ENCODE peak calls at places on chromosomes 13 and 19, in six cellular contexts. T is breast epithelium, R is H1, V is A549, S is HCT116, P is heart left ventricle. L is an unnamed sample.

GRCh38 chr19:50025794-50026549 is at the start of gene ZNF473:
- DNase-seq in T (peak), R (peak), P (peak), S (no peak), V (peak), L (peak)

GRCh38 chr19:31296741-31297390 is 52.4 kb downstream of the TSHZ3 start:
- DNase-seq in V (no peak), P (no peak), S (no peak), T (no peak), R (no peak), L (no peak)

GRCh38 chr13:30846311-30846710 is 59.8 kb upstream of the MEDAG start:
- DNase-seq in T (no peak), P (no peak), S (no peak), V (no peak), R (no peak), L (no peak)

GRCh38 chr13:74210693-74211393 is 76.6 kb upstream of the KLF12 start:
- DNase-seq in T (no peak), P (peak), R (no peak), V (peak), S (no peak), L (no peak)

GRCh38 chr19:13476071-13476470 is 30.2 kb downstream of the CACNA1A start:
- DNase-seq in S (no peak), P (no peak), R (no peak), V (no peak), T (no peak), L (no peak)

GRCh38 chr13:45068036-45069001 is 52.0 kb upstream of the GTF2F2 start:
- DNase-seq in V (no peak), T (no peak), P (no peak), S (no peak), R (no peak), L (no peak)

GRCh38 chr13:80030491-80030890 is 310.4 kb downstream of the SPRY2 start:
- DNase-seq in P (no peak), R (peak), T (no peak), S (peak), V (peak), L (no peak)

GRCh38 chr13:110132178-110132975 is 174.6 kb downstream of the COL4A1 start:
- DNase-seq in P (no peak), V (no peak), S (no peak), R (no peak), T (no peak), L (peak)

GRCh38 chr19:38759590-38760003 is 13.7 kb downstream of the LGALS7 start:
- DNase-seq in S (no peak), R (no peak), V (no peak), P (no peak), T (peak), L (no peak)

GRCh38 chr13:92963029-92963428 is 263.6 kb upstream of the GPC6 start:
- DNase-seq in R (no peak), V (no peak), S (no peak), T (no peak), P (no peak), L (no peak)

GRCh38 chr19:10683582-10683981 is 17.7 kb upstream of the QTRT1 start:
- DNase-seq in P (no peak), V (no peak), S (no peak), T (no peak), R (no peak), L (no peak)

GRCh38 chr13:23751195-23751594 is 138.0 kb downstream of the MIPEP start:
- DNase-seq in S (no peak), R (no peak), V (peak), T (no peak), P (no peak), L (no peak)

GRCh38 chr19:32202244-32202643 is 143.2 kb upstream of the ZNF507 start:
- DNase-seq in P (no peak), T (no peak), S (no peak), R (no peak), V (no peak), L (no peak)

GRCh38 chr13:46629811-46630413 is 76.9 kb downstream of the LRCH1 start:
- DNase-seq in P (no peak), S (no peak), V (no peak), T (no peak), R (no peak), L (no peak)

GRCh38 chr13:81171065-81171647 is 830.2 kb upstream of the SPRY2 start:
- DNase-seq in V (peak), S (peak), R (no peak), T (no peak), P (no peak), L (no peak)

GRCh38 chr19:51093510-51094345 is 11.0 kb upstream of the KLK14 start:
- DNase-seq in R (no peak), V (no peak), T (no peak), S (no peak), P (no peak), L (no peak)

GRCh38 chr13:39023316-39023715 is 14.6 kb downstream of the PROSER1 start:
- DNase-seq in P (no peak), R (no peak), V (no peak), T (no peak), S (no peak), L (no peak)

GRCh38 chr19:46442808-46443450 is 14.2 kb upstream of the PNMA8C start:
- DNase-seq in S (no peak), V (peak), P (no peak), R (no peak), T (no peak), L (no peak)

GRCh38 chr19:12670159-12670928 is 3.7 kb downstream of the WDR83 start:
- DNase-seq in R (no peak), P (no peak), T (no peak), S (no peak), V (no peak), L (no peak)

GRCh38 chr13:66009241-66009640 is 1220.9 kb downstream of the PCDH9 start:
- DNase-seq in R (no peak), T (no peak), P (no peak), S (no peak), V (no peak), L (no peak)

GRCh38 chr13:113954046-113954841 is 19.6 kb downstream of the C13orf46 start:
- DNase-seq in V (no peak), T (no peak), R (no peak), S (no peak), P (no peak), L (no peak)

GRCh38 chr13:79682164-79682563 is 201.2 kb downstream of the NDFIP2 start:
- DNase-seq in V (no peak), S (no peak), P (no peak), T (no peak), R (no peak), L (no peak)

GRCh38 chr13:75458696-75459422 is 23.1 kb downstream of the TBC1D4 start:
- DNase-seq in T (peak), R (no peak), P (peak), V (no peak), S (no peak), L (no peak)

GRCh38 chr13:106561551-106562170 is 6.3 kb downstream of the ARGLU1 start:
- DNase-seq in V (no peak), T (no peak), S (no peak), R (no peak), P (no peak), L (no peak)

GRCh38 chr13:70170689-70171088 is 62.4 kb upstream of the KLHL1 start:
- DNase-seq in T (no peak), V (no peak), R (no peak), P (no peak), S (no peak), L (no peak)

GRCh38 chr13:39415403-39415802 is 187.6 kb downstream of the LHFPL6 start:
- DNase-seq in T (peak), S (peak), V (peak), R (no peak), P (peak), L (no peak)

GRCh38 chr13:98327326-98328314 is 150.6 kb upstream of the RNF113B start:
- DNase-seq in S (no peak), V (no peak), P (no peak), R (peak), T (no peak), L (no peak)

GRCh38 chr19:47824396-47824795 is 2.7 kb downstream of the CRX start:
- DNase-seq in S (no peak), R (peak), T (no peak), V (no peak), P (no peak), L (no peak)

GRCh38 chr19:10113592-10113963 is 2.1 kb downstream of the P2RY11 start:
- DNase-seq in V (no peak), T (no peak), R (no peak), P (no peak), S (no peak), L (no peak)

GRCh38 chr19:47179643-47180310 is 49.1 kb downstream of the SAE1 start:
- DNase-seq in R (no peak), T (no peak), S (no peak), P (no peak), V (no peak), L (no peak)

GRCh38 chr13:64855506-64855905 is 2374.6 kb downstream of the PCDH9 start:
- DNase-seq in P (no peak), T (no peak), S (no peak), R (no peak), V (no peak), L (no peak)

GRCh38 chr13:23724196-23724970 is 154.2 kb downstream of the TNFRSF19 start:
- DNase-seq in T (no peak), P (no peak), R (no peak), V (no peak), S (no peak), L (no peak)

GRCh38 chr13:91504216-91504615 is 105.8 kb downstream of the GPC5 start:
- DNase-seq in P (no peak), S (no peak), V (no peak), T (no peak), R (no peak), L (no peak)

GRCh38 chr13:26616126-26616525 is 58.6 kb downstream of the WASF3 start:
- DNase-seq in T (no peak), V (no peak), R (no peak), S (no peak), P (no peak), L (no peak)

DNA sequence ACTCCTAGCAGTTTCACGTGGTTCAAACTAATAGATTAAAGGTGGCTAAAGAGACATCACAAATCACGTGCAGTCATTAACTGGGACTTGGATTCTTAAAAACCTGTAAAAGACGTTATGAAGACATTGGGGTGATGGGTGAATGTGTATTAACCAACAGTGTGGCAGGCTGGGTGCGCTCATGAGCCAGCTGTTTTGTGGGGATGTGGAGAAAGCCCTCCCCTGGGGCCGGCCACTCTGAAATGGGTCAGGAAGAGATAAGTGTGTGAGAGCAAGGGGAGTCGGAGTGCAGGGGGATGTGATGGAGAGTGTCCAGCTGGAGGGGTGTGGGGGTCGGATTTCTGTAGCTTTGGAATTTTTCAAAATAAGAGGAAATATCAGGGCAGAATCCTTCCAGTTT is 10.4 kb downstream of the UPF1 start:
- DNase-seq in T (no peak), P (no peak), S (no peak), R (no peak), V (no peak), L (no peak)
- TF ChIP-seq POLR2A in T (no peak), P (no peak), S (no peak), R (no peak), V (no peak), L (no peak)

GRCh38 chr13:27632648-27633047 is 11.0 kb downstream of the POLR1D start:
- DNase-seq in P (no peak), S (no peak), T (no peak), R (no peak), V (no peak), L (no peak)

GRCh38 chr13:27634791-27635190 is 13.1 kb downstream of the POLR1D start:
- DNase-seq in P (no peak), S (no peak), R (no peak), T (no peak), V (no peak), L (no peak)

GRCh38 chr13:27632214-27632613 is 10.5 kb downstream of the POLR1D start:
- DNase-seq in T (no peak), V (no peak), S (no peak), R (no peak), P (no peak), L (no peak)

GRCh38 chr13:27635256-27635655 is 13.6 kb downstream of the POLR1D start:
- DNase-seq in P (no peak), V (no peak), S (no peak), R (no peak), T (no peak), L (no peak)

DNA sequence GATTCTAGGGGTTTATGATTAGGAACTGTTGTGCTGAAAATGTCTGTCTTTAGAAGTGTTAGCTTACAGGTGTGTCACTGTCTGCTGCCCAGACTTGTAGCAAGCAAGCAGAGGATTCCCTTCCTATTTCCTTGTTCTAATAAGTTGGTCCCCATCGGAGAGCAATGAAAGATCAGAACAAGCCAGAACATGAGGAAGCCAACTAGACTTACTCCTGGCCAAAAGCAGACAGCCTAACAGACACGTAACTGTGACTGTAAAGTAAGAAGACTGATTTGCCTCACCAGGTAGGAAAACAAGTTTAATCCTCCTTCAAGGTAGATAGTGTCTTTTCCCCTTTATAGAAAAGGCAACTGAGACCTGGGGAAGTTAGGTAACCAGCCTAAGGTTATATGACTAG is 12.5 kb downstream of the POLR1D start:
- DNase-seq in V (no peak), S (no peak), P (no peak), T (peak), R (no peak), L (peak)
- H3K4me3 ChIP-seq in V (no peak), S (no peak), P (no peak), T (no peak), R (no peak), L (no peak)

DNA sequence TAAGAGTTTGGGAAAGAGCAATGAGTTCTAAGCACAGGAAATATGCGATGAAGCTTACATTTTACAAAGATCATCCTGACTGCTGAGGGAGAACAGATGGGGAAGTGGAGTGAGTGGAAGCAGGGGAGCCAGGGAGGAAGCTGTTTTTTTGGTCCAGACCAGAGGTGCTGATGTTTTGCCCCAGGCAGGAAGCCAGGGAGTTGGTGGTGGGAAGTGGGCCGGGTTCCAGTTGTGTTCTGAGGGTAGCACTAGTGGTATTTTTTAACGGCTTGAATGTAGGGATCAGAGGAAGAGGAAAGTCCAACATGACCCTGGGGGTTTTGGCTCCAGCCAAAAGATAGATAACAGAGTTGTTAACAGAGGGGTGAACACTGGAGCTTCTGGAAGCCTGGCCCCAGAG is 20.7 kb upstream of the OLFM4 start:
- DNase-seq in T (no peak), R (no peak), V (no peak), P (no peak), S (no peak), L (no peak)
- TF ChIP-seq POLR2A in T (no peak), R (no peak), V (no peak), P (no peak), S (no peak), L (no peak)

DNA sequence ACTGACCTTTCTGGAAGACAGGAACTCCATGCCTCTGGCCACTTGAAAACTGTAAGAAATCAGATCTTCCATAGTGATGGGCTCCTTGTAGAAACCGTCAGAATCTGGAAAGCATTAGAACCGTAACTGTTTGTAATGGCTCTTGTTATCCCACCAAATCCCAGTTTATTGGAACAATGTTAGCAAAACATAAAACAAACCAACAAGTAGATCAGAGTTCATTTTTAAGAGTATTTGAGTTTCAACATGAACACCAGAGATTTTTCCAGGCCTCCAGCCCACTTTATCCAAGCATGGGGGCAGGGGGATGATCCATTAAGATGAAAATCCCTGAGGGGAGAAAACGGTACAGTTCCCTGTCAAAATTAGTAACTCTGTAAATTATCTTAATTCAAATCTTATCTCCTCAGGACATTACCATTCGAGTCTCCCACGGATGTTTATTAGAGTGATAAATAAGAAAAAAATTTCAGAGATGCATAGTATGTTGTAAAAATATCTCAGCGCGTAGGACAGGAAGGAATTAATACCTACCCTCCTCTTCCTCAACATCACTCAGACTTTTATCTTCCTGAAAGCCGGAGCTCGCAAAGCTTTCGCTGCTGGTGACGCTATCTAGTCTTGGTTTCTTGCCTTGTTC is 172.6 kb downstream of the FLT1 start:
- DNase-seq in S (no peak), T (no peak), V (no peak), R (no peak), P (no peak), L (no peak)
- H3K4me3 ChIP-seq in S (no peak), T (no peak), V (no peak), R (no peak), P (no peak), L (no peak)

GRCh38 chr13:21297914-21298831 is 121.7 kb downstream of the MRPL57 start:
- DNase-seq in R (peak), T (peak), P (peak), S (peak), V (peak), L (peak)
- TF ChIP-seq POLR2A in R (peak), T (no peak), P (peak), S (peak), V (peak), L (no peak)

GRCh38 chr19:42293966-42294365 is 8.0 kb upstream of the PRR19 start:
- DNase-seq in R (no peak), S (no peak), T (no peak), V (no peak), P (no peak), L (no peak)

GRCh38 chr19:42295831-42296525 is 6.0 kb upstream of the PRR19 start:
- DNase-seq in R (peak), T (peak), P (peak), S (peak), V (peak), L (peak)

GRCh38 chr19:42297034-42297433 is 4.9 kb upstream of the PRR19 start:
- DNase-seq in S (no peak), T (no peak), V (no peak), P (no peak), R (no peak), L (no peak)

GRCh38 chr19:42294471-42295137 is 7.3 kb upstream of the PRR19 start:
- DNase-seq in V (no peak), S (no peak), T (no peak), P (no peak), R (no peak), L (no peak)

DNA sequence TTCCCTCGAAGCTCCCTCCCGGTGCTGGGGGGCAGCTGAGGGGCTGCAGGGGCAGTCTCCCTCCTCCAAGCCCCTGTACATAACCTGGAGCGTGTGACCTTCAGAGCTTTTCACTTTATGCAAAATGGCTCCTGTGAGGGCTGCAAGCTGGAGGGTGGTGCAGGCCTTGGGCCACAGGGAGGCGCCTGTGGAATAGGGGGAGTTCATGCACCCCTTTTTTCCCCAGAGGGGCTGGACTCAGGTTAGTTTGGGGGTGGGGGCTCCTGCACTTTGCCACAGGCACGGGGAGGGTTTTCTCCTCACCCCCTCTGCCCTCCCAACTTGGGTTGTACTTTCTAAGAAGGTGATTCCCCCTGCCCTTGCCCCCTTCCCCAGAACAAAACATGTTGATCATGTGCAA is 6.6 kb upstream of the PRR19 start:
- DNase-seq in T (no peak), R (no peak), S (no peak), V (no peak), P (no peak), L (no peak)
- H3K4me3 ChIP-seq in T (no peak), R (no peak), S (no peak), V (no peak), P (no peak), L (no peak)

GRCh38 chr19:35909684-35910035 is 1.6 kb upstream of the TYROBP start:
- DNase-seq in V (no peak), R (no peak), S (no peak), T (no peak), P (no peak), L (no peak)

GRCh38 chr19:35905178-35905727 is 2.8 kb downstream of the TYROBP start:
- DNase-seq in V (no peak), R (no peak), S (no peak), P (no peak), T (no peak), L (no peak)

GRCh38 chr19:35908977-35909683 is 1.0 kb upstream of the TYROBP start:
- DNase-seq in S (no peak), R (no peak), T (peak), P (peak), V (no peak), L (peak)

GRCh38 chr19:35907377-35907745 is 734 bp downstream of the TYROBP start:
- DNase-seq in V (no peak), T (no peak), S (no peak), R (no peak), P (no peak), L (no peak)

GRCh38 chr19:35908010-35908441 is at the start of gene TYROBP:
- DNase-seq in T (no peak), R (no peak), V (no peak), P (peak), S (no peak), L (peak)
- TF ChIP-seq POLR2A in T (no peak), R (no peak), V (no peak), P (no peak), S (no peak), L (no peak)

GRCh38 chr19:7292352-7292949 is 1.8 kb downstream of the INSR start:
- DNase-seq in P (no peak), S (no peak), R (no peak), T (no peak), V (no peak), L (no peak)
- H3K4me3 ChIP-seq in P (peak), S (peak), R (peak), T (peak), V (no peak), L (peak)

L was measured in lower leg skin.